ENCODE peak calls at places on chromosomes 3 and 15, in seven cellular contexts. C, U, N, F, P, H and R are unnamed samples.

GRCh38 chr15:88580532-88580931 is 34.1 kb upstream of the DET1 start:
- DNase-seq in C (no peak), U (no peak), N (no peak), F (no peak), P (no peak), H (no peak), R (no peak)

GRCh38 chr3:185555101-185555501 is 2.7 kb upstream of the LIPH start:
- DNase-seq in C (no peak), U (no peak), N (no peak), F (no peak), P (no peak), H (no peak), R (no peak)

GRCh38 chr3:159191454-159191853 is 389.6 kb downstream of the MFSD1 start:
- DNase-seq in C (no peak), U (no peak), N (no peak), F (no peak), P (no peak), H (no peak), R (peak; percentile 84)

GRCh38 chr3:59545369-59545768 is 495.5 kb upstream of the CFAP20DC start:
- DNase-seq in C (no peak), U (no peak), N (no peak), F (no peak), P (no peak), H (no peak), R (no peak)

GRCh38 chr3:72032435-72033118 is 247.6 kb upstream of the PROK2 start:
- DNase-seq in C (no peak), U (no peak), N (no peak), F (no peak), P (no peak), H (no peak), R (no peak)

GRCh38 chr3:11592460-11593298 is 51.0 kb downstream of the VGLL4 start:
- DNase-seq in C (no peak), U (no peak), N (peak; percentile 67), F (no peak), P (no peak), H (no peak), R (no peak)

GRCh38 chr3:159779883-159780282 is 208.8 kb upstream of the IL12A start:
- DNase-seq in C (no peak), U (no peak), N (peak; percentile 55), F (no peak), P (no peak), H (no peak), R (no peak)

GRCh38 chr3:192819001-192819569 is 91.7 kb upstream of the FGF12 start:
- DNase-seq in C (peak; percentile 28), U (no peak), N (no peak), F (no peak), P (no peak), H (no peak), R (peak; percentile 73)

GRCh38 chr15:100761253-100761935 is 118.2 kb upstream of the ALDH1A3 start:
- DNase-seq in C (no peak), U (no peak), N (no peak), F (no peak), P (no peak), H (no peak), R (no peak)

GRCh38 chr15:45185903-45186770 is 1.6 kb downstream of the SHF start:
- DNase-seq in C (no peak), U (no peak), N (no peak), F (no peak), P (no peak), H (no peak), R (peak; percentile 12)

GRCh38 chr15:34783471-34783870 is 11.9 kb downstream of the ACTC1 start:
- DNase-seq in C (no peak), U (no peak), N (no peak), F (no peak), P (no peak), H (no peak), R (no peak)

GRCh38 chr3:50523170-50523865 is 19.9 kb upstream of the CACNA2D2 start:
- DNase-seq in C (no peak), U (no peak), N (no peak), F (no peak), P (no peak), H (no peak), R (no peak)

GRCh38 chr3:192816274-192816853 is 89.0 kb upstream of the FGF12 start:
- DNase-seq in C (no peak), U (no peak), N (no peak), F (peak; percentile 14), P (no peak), H (no peak), R (peak; percentile 67)

GRCh38 chr15:92636950-92637481 is 18.6 kb downstream of the FAM174B start:
- DNase-seq in C (no peak), U (peak; percentile 87), N (no peak), F (no peak), P (no peak), H (no peak), R (no peak)

GRCh38 chr3:30496496-30496966 is 109.9 kb upstream of the TGFBR2 start:
- DNase-seq in C (no peak), U (no peak), N (peak; percentile 85), F (no peak), P (no peak), H (no peak), R (peak; percentile 54)

GRCh38 chr3:125300416-125300815 is 74.7 kb downstream of the ZNF148 start:
- DNase-seq in C (no peak), U (no peak), N (no peak), F (no peak), P (no peak), H (no peak), R (peak; percentile 65)

GRCh38 chr3:44104668-44105321 is 136.9 kb upstream of the TOPAZ1 start:
- DNase-seq in C (no peak), U (no peak), N (no peak), F (no peak), P (no peak), H (no peak), R (peak; percentile 67)

GRCh38 chr3:196184881-196185280 is 26.3 kb downstream of the ZDHHC19 start:
- DNase-seq in C (no peak), U (no peak), N (no peak), F (no peak), P (no peak), H (no peak), R (no peak)

GRCh38 chr15:56042982-56043980 is 49.9 kb upstream of the NEDD4 start:
- DNase-seq in C (no peak), U (no peak), N (no peak), F (no peak), P (peak; percentile 20), H (no peak), R (no peak)

GRCh38 chr3:23877324-23877980 is 39.3 kb downstream of the NKIRAS1 start:
- DNase-seq in C (no peak), U (peak; percentile 50), N (no peak), F (no peak), P (no peak), H (no peak), R (peak; percentile 81)

GRCh38 chr3:170476291-170476690 is 57.6 kb downstream of the CLDN11 start:
- DNase-seq in C (no peak), U (no peak), N (no peak), F (no peak), P (no peak), H (no peak), R (no peak)

GRCh38 chr3:136750922-136751258 is 1.3 kb downstream of the STAG1 start:
- DNase-seq in C (no peak), U (no peak), N (no peak), F (no peak), P (no peak), H (no peak), R (peak; percentile 67)

GRCh38 chr15:40410476-40410875 is 4.9 kb downstream of the IVD start:
- DNase-seq in C (no peak), U (no peak), N (no peak), F (no peak), P (no peak), H (no peak), R (no peak)

GRCh38 chr15:69138963-69139362 is 21.5 kb upstream of the GLCE start:
- DNase-seq in C (no peak), U (no peak), N (no peak), F (no peak), P (no peak), H (no peak), R (no peak)